ENCODE peak calls at places on chromosomes 1 and 21, in ten cellular contexts. Y is NCI-H146, J is skeletal muscle cell, A is WTC11, E is OCI-LY7, T is NCI-H1436, S is C1 segment of cervical spinal cord, O is SK-N-SH, I is ELR, R is renal cortical epithelial cell. M is an unnamed sample.

GRCh38 chr1:9724706-9725476 is 73.4 kb downstream of the PIK3CD start:
- DNase-seq in S (no peak), R (peak), O (peak), I (peak), E (peak), J (no peak), Y (peak), A (peak), T (peak), M (peak)

GRCh38 chr1:230303822-230304221 is 122.3 kb downstream of the PGBD5 start:
- DNase-seq in E (no peak), I (peak), J (peak), R (no peak), O (no peak), T (peak), S (no peak), Y (no peak), A (no peak), M (no peak)

GRCh38 chr1:206461602-206462455 is 8.4 kb upstream of the IKBKE start:
- DNase-seq in A (peak), J (no peak), I (peak), R (peak), O (peak), T (peak), E (peak), Y (peak), S (peak), M (peak)

GRCh38 chr1:198829948-198830347 is 191.1 kb downstream of the PTPRC start:
- DNase-seq in O (no peak), S (no peak), T (no peak), I (peak), J (no peak), E (no peak), R (peak), Y (no peak), A (peak), M (no peak)

GRCh38 chr1:25661043-25661807 is 44.6 kb downstream of the MAN1C1 start:
- DNase-seq in S (no peak), Y (no peak), R (peak), E (no peak), J (no peak), O (no peak), I (peak), A (no peak), T (no peak), M (no peak)

GRCh38 chr1:168261390-168261789 is 19.3 kb upstream of the TBX19 start:
- DNase-seq in J (peak), I (peak), E (no peak), A (no peak), Y (no peak), T (no peak), S (no peak), R (peak), O (no peak), M (no peak)

GRCh38 chr1:30898031-30898815 is 10.3 kb downstream of the SDC3 start:
- DNase-seq in A (no peak), I (no peak), J (no peak), R (no peak), S (no peak), Y (no peak), E (no peak), T (no peak), O (no peak), M (no peak)

GRCh38 chr1:53154859-53155438 is 12.5 kb upstream of the SLC1A7 start:
- DNase-seq in R (no peak), Y (no peak), J (no peak), T (no peak), I (no peak), E (no peak), A (no peak), O (no peak), S (no peak), M (no peak)

GRCh38 chr1:214005716-214006115 is 17.9 kb downstream of the PROX1 start:
- DNase-seq in I (no peak), E (no peak), Y (no peak), R (no peak), S (no peak), A (no peak), O (no peak), T (no peak), J (no peak), M (no peak)

GRCh38 chr21:44914176-44914874 is 6.4 kb downstream of the ITGB2 start:
- DNase-seq in S (no peak), R (no peak), E (peak), O (no peak), A (no peak), Y (no peak), I (no peak), T (no peak), J (no peak), M (no peak)

GRCh38 chr1:235502601-235503332 is 1.5 kb downstream of the B3GALNT2 start:
- DNase-seq in I (peak), R (peak), T (peak), J (no peak), O (no peak), E (no peak), A (no peak), Y (peak), S (no peak), M (no peak)

GRCh38 chr1:206143537-206144155 is 26.5 kb upstream of the AVPR1B start:
- DNase-seq in E (no peak), O (no peak), T (peak), A (no peak), Y (peak), J (no peak), R (no peak), S (no peak), I (no peak), M (no peak)

GRCh38 chr1:5585256-5585655 is 407.0 kb downstream of the NPHP4 start:
- DNase-seq in I (no peak), R (no peak), E (no peak), S (no peak), T (no peak), Y (no peak), A (no peak), O (no peak), J (no peak), M (no peak)

GRCh38 chr1:51518033-51518729 is 885 bp downstream of the EPS15 start:
- DNase-seq in J (no peak), S (peak), Y (peak), I (peak), E (peak), O (no peak), T (no peak), R (peak), A (peak), M (no peak)

GRCh38 chr1:156851779-156852413 is 7.0 kb downstream of the INSRR start:
- DNase-seq in A (no peak), I (no peak), E (no peak), R (no peak), T (no peak), Y (no peak), O (no peak), J (no peak), S (no peak), M (no peak)

GRCh38 chr1:200273305-200273704 is 136.5 kb downstream of the ZNF281 start:
- DNase-seq in R (no peak), O (no peak), Y (no peak), I (no peak), J (no peak), A (no peak), S (no peak), E (no peak), T (no peak), M (no peak)

GRCh38 chr21:31335957-31336738 is 7.9 kb downstream of the TIAM1 start:
- DNase-seq in E (no peak), A (no peak), I (peak), S (no peak), Y (no peak), O (no peak), J (peak), R (peak), T (no peak), M (no peak)

GRCh38 chr1:74549351-74549750 is 36.9 kb upstream of the LRRC53 start:
- DNase-seq in T (no peak), E (no peak), R (no peak), A (no peak), S (no peak), J (no peak), Y (no peak), O (peak), I (no peak), M (no peak)

GRCh38 chr1:175734642-175735041 is 8.8 kb downstream of the TNR start:
- DNase-seq in S (no peak), J (no peak), I (no peak), O (no peak), R (no peak), A (no peak), E (no peak), T (no peak), Y (peak), M (no peak)

GRCh38 chr1:221714227-221715116 is 27.4 kb downstream of the DUSP10 start:
- DNase-seq in R (no peak), J (no peak), I (no peak), E (no peak), A (no peak), S (no peak), O (no peak), Y (peak), T (peak), M (no peak)

GRCh38 chr1:51973587-51974474 is 16.7 kb downstream of the RAB3B start:
- DNase-seq in E (no peak), O (no peak), A (no peak), S (no peak), I (peak), T (peak), J (no peak), R (peak), Y (peak), M (no peak)

GRCh38 chr1:151399890-151400235 is 490 bp downstream of the PSMB4 start:
- DNase-seq in A (peak), R (peak), I (peak), T (no peak), S (no peak), Y (peak), E (peak), O (no peak), J (no peak), M (peak)

GRCh38 chr21:36691539-36692124 is 7.3 kb upstream of the SIM2 start:
- DNase-seq in E (no peak), T (no peak), S (no peak), A (no peak), Y (no peak), R (peak), O (no peak), I (no peak), J (no peak), M (no peak)

GRCh38 chr1:41626616-41627375 is 142.3 kb upstream of the EDN2 start:
- DNase-seq in S (no peak), Y (no peak), O (no peak), R (peak), A (no peak), I (peak), T (no peak), E (no peak), J (no peak), M (no peak)

GRCh38 chr1:165217958-165218357 is 138.6 kb downstream of the LMX1A start:
- DNase-seq in A (no peak), E (no peak), R (no peak), S (no peak), I (no peak), O (no peak), T (no peak), J (no peak), Y (no peak), M (no peak)